ENCODE peak calls at places on chromosome 22, in four cellular contexts. One of them, this sample, is unnamed.

GRCh38 chr22:40676644-40677043 is 2.6 kb upstream of the MCHR1 start:
- DNase-seq in mesendoderm: no peak
- DNase-seq in IMR-90: no peak
- DNase-seq in neuronal stem cell: no peak
- DNase-seq in this sample: no peak

GRCh38 chr22:35838849-35839646 is 121.4 kb downstream of the APOL5 start:
- DNase-seq in mesendoderm: peak
- DNase-seq in IMR-90: peak
- DNase-seq in neuronal stem cell: peak
- DNase-seq in this sample: no peak

GRCh38 chr22:42721045-42721434 is 370 bp upstream of the A4GALT start:
- DNase-seq in mesendoderm: no peak
- DNase-seq in IMR-90: no peak
- DNase-seq in neuronal stem cell: no peak
- DNase-seq in this sample: no peak

GRCh38 chr22:45261407-45262088 is 20.9 kb upstream of the KIAA0930 start:
- DNase-seq in mesendoderm: no peak
- DNase-seq in IMR-90: no peak
- DNase-seq in neuronal stem cell: no peak
- DNase-seq in this sample: no peak

GRCh38 chr22:22948651-22949611 is 61.3 kb downstream of the IGLL5 start:
- DNase-seq in mesendoderm: no peak
- DNase-seq in IMR-90: peak
- DNase-seq in neuronal stem cell: no peak
- DNase-seq in this sample: no peak

GRCh38 chr22:48835857-48836672 is 991.6 kb downstream of the BRD1 start:
- DNase-seq in mesendoderm: no peak
- DNase-seq in IMR-90: no peak
- DNase-seq in neuronal stem cell: no peak
- DNase-seq in this sample: no peak

GRCh38 chr22:48581206-48581766 is 1246.4 kb downstream of the BRD1 start:
- DNase-seq in mesendoderm: no peak
- DNase-seq in IMR-90: no peak
- DNase-seq in neuronal stem cell: no peak
- DNase-seq in this sample: no peak

GRCh38 chr22:50609599-50609998 is 9.0 kb downstream of the MAPK8IP2 start:
- DNase-seq in mesendoderm: no peak
- DNase-seq in IMR-90: no peak
- DNase-seq in neuronal stem cell: no peak
- DNase-seq in this sample: no peak

GRCh38 chr22:19043111-19044085 is 78.8 kb downstream of the DGCR2 start:
- DNase-seq in mesendoderm: no peak
- DNase-seq in IMR-90: peak
- DNase-seq in neuronal stem cell: no peak
- DNase-seq in this sample: no peak

GRCh38 chr22:49789289-49790141 is 38.2 kb downstream of the BRD1 start:
- DNase-seq in mesendoderm: peak
- DNase-seq in IMR-90: peak
- DNase-seq in neuronal stem cell: no peak
- DNase-seq in this sample: no peak

GRCh38 chr22:44827666-44828065 is 75.3 kb downstream of the ARHGAP8 start:
- DNase-seq in mesendoderm: no peak
- DNase-seq in IMR-90: no peak
- DNase-seq in neuronal stem cell: no peak
- DNase-seq in this sample: no peak

GRCh38 chr22:45905924-45906865 is 70.8 kb downstream of the WNT7B start:
- DNase-seq in mesendoderm: no peak
- DNase-seq in IMR-90: peak
- DNase-seq in neuronal stem cell: no peak
- DNase-seq in this sample: no peak

GRCh38 chr22:23632178-23632577 is at the start of gene DRICH1:
- DNase-seq in mesendoderm: no peak
- DNase-seq in IMR-90: no peak
- DNase-seq in neuronal stem cell: no peak
- DNase-seq in this sample: no peak

GRCh38 chr22:35938226-35938625 is 90.4 kb downstream of the RBFOX2 start:
- DNase-seq in mesendoderm: no peak
- DNase-seq in IMR-90: no peak
- DNase-seq in neuronal stem cell: no peak
- DNase-seq in this sample: no peak

GRCh38 chr22:29204617-29205183 is 996 bp upstream of the EMID1 start:
- DNase-seq in mesendoderm: no peak
- DNase-seq in IMR-90: no peak
- DNase-seq in neuronal stem cell: no peak
- DNase-seq in this sample: no peak

GRCh38 chr22:36383110-36383581 is 4.6 kb downstream of the MYH9 start:
- DNase-seq in mesendoderm: no peak
- DNase-seq in IMR-90: peak
- DNase-seq in neuronal stem cell: no peak
- DNase-seq in this sample: no peak

GRCh38 chr22:32574957-32575893 is 100.6 kb downstream of the FBXO7 start:
- DNase-seq in mesendoderm: no peak
- DNase-seq in IMR-90: no peak
- DNase-seq in neuronal stem cell: no peak
- DNase-seq in this sample: no peak

GRCh38 chr22:50009765-50010675 is 2.5 kb downstream of the IL17REL start:
- DNase-seq in mesendoderm: no peak
- DNase-seq in IMR-90: no peak
- DNase-seq in neuronal stem cell: no peak
- DNase-seq in this sample: peak

GRCh38 chr22:49749885-49750510 is 77.7 kb downstream of the BRD1 start:
- DNase-seq in mesendoderm: no peak
- DNase-seq in IMR-90: no peak
- DNase-seq in neuronal stem cell: no peak
- DNase-seq in this sample: no peak

GRCh38 chr22:17083811-17084540 is 824 bp upstream of the IL17RA start:
- DNase-seq in mesendoderm: no peak
- DNase-seq in IMR-90: no peak
- DNase-seq in neuronal stem cell: no peak
- DNase-seq in this sample: no peak
- H4K8ac ChIP-seq in mesendoderm: peak
- H4K8ac ChIP-seq in IMR-90: peak
- H4K8ac ChIP-seq in neuronal stem cell: no peak
- H4K8ac ChIP-seq in this sample: no peak

GRCh38 chr22:30276041-30276440 is 9.4 kb upstream of the OSM start:
- DNase-seq in mesendoderm: no peak
- DNase-seq in IMR-90: no peak
- DNase-seq in neuronal stem cell: no peak
- DNase-seq in this sample: no peak
- H4K8ac ChIP-seq in mesendoderm: no peak
- H4K8ac ChIP-seq in IMR-90: no peak
- H4K8ac ChIP-seq in neuronal stem cell: no peak
- H4K8ac ChIP-seq in this sample: no peak

GRCh38 chr22:27639180-27640086 is 162.1 kb downstream of the MN1 start:
- DNase-seq in mesendoderm: no peak
- DNase-seq in IMR-90: no peak
- DNase-seq in neuronal stem cell: no peak
- DNase-seq in this sample: no peak
- H4K8ac ChIP-seq in mesendoderm: no peak
- H4K8ac ChIP-seq in IMR-90: no peak
- H4K8ac ChIP-seq in neuronal stem cell: no peak
- H4K8ac ChIP-seq in this sample: no peak

GRCh38 chr22:43742551-43742950 is 69.6 kb downstream of the EFCAB6 start:
- DNase-seq in mesendoderm: no peak
- DNase-seq in IMR-90: no peak
- DNase-seq in neuronal stem cell: no peak
- DNase-seq in this sample: no peak
- H4K8ac ChIP-seq in mesendoderm: no peak
- H4K8ac ChIP-seq in IMR-90: no peak
- H4K8ac ChIP-seq in neuronal stem cell: no peak
- H4K8ac ChIP-seq in this sample: no peak

This sample was measured in H9.